ENCODE peak calls at places on chromosomes 7 and 10, in four cellular contexts. One of them, this sample, is unnamed.

GRCh38 chr7:91569702-91570457 is 305.6 kb downstream of the FZD1 start:
- DNase-seq in heart right ventricle: no peak
- DNase-seq in psoas muscle: no peak
- DNase-seq in GM23248: peak; percentile 39
- DNase-seq in this sample: no peak

GRCh38 chr10:103663802-103664201 is 170.3 kb downstream of the NEURL1 start:
- DNase-seq in heart right ventricle: peak; percentile 63
- DNase-seq in psoas muscle: peak; percentile 89
- DNase-seq in GM23248: peak; percentile 38
- DNase-seq in this sample: peak; percentile 92

GRCh38 chr7:33673029-33673700 is 232.2 kb upstream of the BMPER start:
- DNase-seq in heart right ventricle: no peak
- DNase-seq in psoas muscle: no peak
- DNase-seq in GM23248: no peak
- DNase-seq in this sample: no peak

GRCh38 chr10:29926649-29927048 is 132.7 kb downstream of the JCAD start:
- DNase-seq in heart right ventricle: no peak
- DNase-seq in psoas muscle: no peak
- DNase-seq in GM23248: peak; percentile 68
- DNase-seq in this sample: no peak

GRCh38 chr10:50988792-50989191 is 85.5 kb upstream of the PRKG1 start:
- DNase-seq in heart right ventricle: no peak
- DNase-seq in psoas muscle: no peak
- DNase-seq in GM23248: peak; percentile 63
- DNase-seq in this sample: no peak

GRCh38 chr10:97179731-97180366 is 5.9 kb downstream of the SLIT1 start:
- DNase-seq in heart right ventricle: no peak
- DNase-seq in psoas muscle: no peak
- DNase-seq in GM23248: peak; percentile 42
- DNase-seq in this sample: peak; percentile 59

GRCh38 chr10:93921338-93921737 is 27.6 kb downstream of the SLC35G1 start:
- DNase-seq in heart right ventricle: no peak
- DNase-seq in psoas muscle: no peak
- DNase-seq in GM23248: no peak
- DNase-seq in this sample: no peak

GRCh38 chr10:49745756-49746155 is 16.4 kb downstream of the OGDHL start:
- DNase-seq in heart right ventricle: no peak
- DNase-seq in psoas muscle: no peak
- DNase-seq in GM23248: no peak
- DNase-seq in this sample: no peak

GRCh38 chr7:150329331-150330106 is 6.2 kb upstream of the ACTR3C start:
- DNase-seq in heart right ventricle: no peak
- DNase-seq in psoas muscle: peak; percentile 56
- DNase-seq in GM23248: no peak
- DNase-seq in this sample: peak; percentile 60

GRCh38 chr10:49320191-49320590 is 21.2 kb downstream of the C10orf71 start:
- DNase-seq in heart right ventricle: no peak
- DNase-seq in psoas muscle: no peak
- DNase-seq in GM23248: no peak
- DNase-seq in this sample: no peak

GRCh38 chr10:61992059-61992460 is 90.6 kb downstream of the ARID5B start:
- DNase-seq in heart right ventricle: no peak
- DNase-seq in psoas muscle: no peak
- DNase-seq in GM23248: peak; percentile 53
- DNase-seq in this sample: no peak
- H3K4me3 ChIP-seq in heart right ventricle: no peak overlapping the region
- H3K4me3 ChIP-seq in psoas muscle: peak overlapping the region; percentile 46
- H3K4me3 ChIP-seq in GM23248: peak overlapping the region; percentile 70
- H3K4me3 ChIP-seq in this sample: no peak overlapping the region

GRCh38 chr7:63039882-63040281 is 958.8 kb upstream of the ZNF722 start:
- DNase-seq in heart right ventricle: no peak
- DNase-seq in psoas muscle: no peak
- DNase-seq in GM23248: no peak
- DNase-seq in this sample: no peak

GRCh38 chr7:63040966-63041610 is 957.6 kb upstream of the ZNF722 start:
- DNase-seq in heart right ventricle: no peak
- DNase-seq in psoas muscle: no peak
- DNase-seq in GM23248: no peak
- DNase-seq in this sample: no peak

GRCh38 chr7:63040336-63040735 is 958.3 kb upstream of the ZNF722 start:
- DNase-seq in heart right ventricle: no peak
- DNase-seq in psoas muscle: no peak
- DNase-seq in GM23248: no peak
- DNase-seq in this sample: no peak

GRCh38 chr7:63037242-63037641 is 961.4 kb upstream of the ZNF722 start:
- DNase-seq in heart right ventricle: no peak
- DNase-seq in psoas muscle: no peak
- DNase-seq in GM23248: no peak
- DNase-seq in this sample: no peak

DNA sequence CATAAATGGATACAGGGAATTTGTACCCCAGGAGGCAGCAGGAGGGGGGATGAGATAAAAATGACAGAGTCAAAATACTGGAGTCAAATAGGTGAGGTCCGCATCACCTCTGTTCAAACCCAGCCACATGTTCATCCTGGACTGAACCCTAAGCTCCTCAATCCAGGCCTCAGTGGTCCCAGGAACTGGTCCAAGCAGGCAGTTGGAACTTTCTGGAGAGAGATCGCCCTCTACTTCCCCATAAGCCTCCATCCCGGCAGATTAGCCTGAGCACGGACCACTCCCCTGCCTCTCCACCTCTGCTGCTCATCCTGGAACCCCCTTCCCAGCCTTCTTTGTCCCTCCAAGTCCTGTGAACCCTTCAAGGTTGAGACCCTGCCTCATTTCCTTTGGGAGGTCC is 959.7 kb upstream of the ZNF722 start:
- DNase-seq in heart right ventricle: no peak
- DNase-seq in psoas muscle: no peak
- DNase-seq in GM23248: no peak
- DNase-seq in this sample: no peak
- H3K9me3 ChIP-seq in heart right ventricle: peaks cover 16% of the 10 kb centered on the region
- H3K9me3 ChIP-seq in psoas muscle: no peaks in the 10 kb centered on the region
- H3K9me3 ChIP-seq in GM23248: no peaks in the 10 kb centered on the region
- H3K9me3 ChIP-seq in this sample: no peaks in the 10 kb centered on the region

GRCh38 chr10:24958701-24959392 is 6.4 kb upstream of the PRTFDC1 start:
- DNase-seq in heart right ventricle: no peak
- DNase-seq in psoas muscle: no peak
- DNase-seq in GM23248: peak; percentile 64
- DNase-seq in this sample: peak; percentile 20
- H3K4me3 ChIP-seq in heart right ventricle: no peak overlapping the region
- H3K4me3 ChIP-seq in psoas muscle: peak overlapping the region; percentile 1
- H3K4me3 ChIP-seq in GM23248: peak overlapping the region; percentile 54
- H3K4me3 ChIP-seq in this sample: no peak overlapping the region

GRCh38 chr7:158322616-158323530 is 264.8 kb downstream of the PTPRN2 start:
- DNase-seq in heart right ventricle: no peak
- DNase-seq in psoas muscle: no peak
- DNase-seq in GM23248: no peak
- DNase-seq in this sample: no peak

GRCh38 chr7:158323741-158324396 is 263.8 kb downstream of the PTPRN2 start:
- DNase-seq in heart right ventricle: no peak
- DNase-seq in psoas muscle: no peak
- DNase-seq in GM23248: no peak
- DNase-seq in this sample: no peak

GRCh38 chr7:158321056-158321700 is 266.4 kb downstream of the PTPRN2 start:
- DNase-seq in heart right ventricle: no peak
- DNase-seq in psoas muscle: no peak
- DNase-seq in GM23248: no peak
- DNase-seq in this sample: no peak

GRCh38 chr7:158320328-158320727 is 267.3 kb downstream of the PTPRN2 start:
- DNase-seq in heart right ventricle: no peak
- DNase-seq in psoas muscle: no peak
- DNase-seq in GM23248: no peak
- DNase-seq in this sample: no peak

GRCh38 chr7:158321936-158322615 is 265.5 kb downstream of the PTPRN2 start:
- DNase-seq in heart right ventricle: no peak
- DNase-seq in psoas muscle: no peak
- DNase-seq in GM23248: no peak
- DNase-seq in this sample: no peak
- H3K9me3 ChIP-seq in heart right ventricle: no peaks in the 10 kb centered on the region
- H3K9me3 ChIP-seq in psoas muscle: no peaks in the 10 kb centered on the region
- H3K9me3 ChIP-seq in GM23248: no peaks in the 10 kb centered on the region
- H3K9me3 ChIP-seq in this sample: no peaks in the 10 kb centered on the region

GRCh38 chr7:16466087-16466472 is 542 bp upstream of the SOSTDC1 start:
- DNase-seq in heart right ventricle: no peak
- DNase-seq in psoas muscle: no peak
- DNase-seq in GM23248: no peak
- DNase-seq in this sample: no peak
- H3K4me3 ChIP-seq in heart right ventricle: no peak overlapping the region
- H3K4me3 ChIP-seq in psoas muscle: no peak overlapping the region
- H3K4me3 ChIP-seq in GM23248: peak overlapping the region; percentile 66
- H3K4me3 ChIP-seq in this sample: peak overlapping the region; percentile 6

DNA sequence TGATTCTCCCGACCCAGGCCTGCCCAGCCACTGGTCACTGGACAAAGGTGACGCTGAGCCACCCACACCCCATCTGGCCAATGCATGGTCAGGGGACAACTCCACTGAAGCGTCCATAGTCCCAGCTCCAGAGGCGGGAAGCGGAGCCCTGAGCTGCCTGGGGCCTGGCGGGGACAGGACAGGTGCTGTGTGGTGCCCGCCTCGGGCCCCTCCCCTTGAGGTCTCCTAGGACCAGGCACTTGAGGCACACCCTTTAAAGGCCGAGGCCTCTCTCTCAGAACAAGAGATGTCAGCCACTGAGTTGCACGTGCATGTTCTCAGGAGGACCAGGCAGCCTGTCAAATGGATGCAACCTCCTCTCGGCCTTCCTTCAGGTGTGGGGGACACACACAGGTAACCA is 52.5 kb upstream of the PPP2R2D start:
- DNase-seq in heart right ventricle: no peak
- DNase-seq in psoas muscle: peak; percentile 39
- DNase-seq in GM23248: no peak
- DNase-seq in this sample: no peak
- H3K9me3 ChIP-seq in heart right ventricle: no peaks in the 10 kb centered on the region
- H3K9me3 ChIP-seq in psoas muscle: no peaks in the 10 kb centered on the region
- H3K9me3 ChIP-seq in GM23248: no peaks in the 10 kb centered on the region
- H3K9me3 ChIP-seq in this sample: no peaks in the 10 kb centered on the region